ENCODE peak calls at places on chromosome 21, in ten cellular contexts. One of them, this sample, is unnamed.

GRCh38 chr21:33916200-33916567 is 580 bp upstream of the ATP5PO start:
- DNase-seq in amniotic stem cell: no peak
- DNase-seq in endothelial cell: no peak
- DNase-seq in AG09319: no peak
- DNase-seq in HFFc6: no peak
- DNase-seq in activated CD8-positive, alpha-beta memory T cell treated with anti-CD3 and anti-CD28 coated beads for 48 hours: no peak
- DNase-seq in amygdala: no peak
- DNase-seq in NCI-H510A treated with DMSO at 0.1 percent for 48 hours: peak
- DNase-seq in EH: no peak
- DNase-seq in T-cell: no peak
- DNase-seq in this sample: no peak

GRCh38 chr21:25772680-25773079 is 37.9 kb downstream of the GABPA start:
- DNase-seq in HFFc6: no peak
- DNase-seq in AG09319: no peak
- DNase-seq in EH: peak
- DNase-seq in T-cell: no peak
- DNase-seq in amniotic stem cell: no peak
- DNase-seq in activated CD8-positive, alpha-beta memory T cell treated with anti-CD3 and anti-CD28 coated beads for 48 hours: no peak
- DNase-seq in amygdala: no peak
- DNase-seq in NCI-H510A treated with DMSO at 0.1 percent for 48 hours: no peak
- DNase-seq in endothelial cell: no peak
- DNase-seq in this sample: no peak

GRCh38 chr21:18153063-18153462 is 91.6 kb upstream of the CHODL start:
- DNase-seq in NCI-H510A treated with DMSO at 0.1 percent for 48 hours: no peak
- DNase-seq in endothelial cell: no peak
- DNase-seq in T-cell: no peak
- DNase-seq in amniotic stem cell: no peak
- DNase-seq in HFFc6: no peak
- DNase-seq in activated CD8-positive, alpha-beta memory T cell treated with anti-CD3 and anti-CD28 coated beads for 48 hours: no peak
- DNase-seq in amygdala: no peak
- DNase-seq in EH: no peak
- DNase-seq in AG09319: no peak
- DNase-seq in this sample: no peak

GRCh38 chr21:43196789-43197188 is 28.0 kb downstream of the CRYAA start:
- DNase-seq in AG09319: no peak
- DNase-seq in EH: no peak
- DNase-seq in HFFc6: no peak
- DNase-seq in activated CD8-positive, alpha-beta memory T cell treated with anti-CD3 and anti-CD28 coated beads for 48 hours: no peak
- DNase-seq in endothelial cell: no peak
- DNase-seq in amniotic stem cell: no peak
- DNase-seq in T-cell: no peak
- DNase-seq in amygdala: no peak
- DNase-seq in NCI-H510A treated with DMSO at 0.1 percent for 48 hours: no peak
- DNase-seq in this sample: peak

GRCh38 chr21:45302082-45303061 is 14.7 kb upstream of the POFUT2 start:
- DNase-seq in amygdala: no peak
- DNase-seq in AG09319: no peak
- DNase-seq in HFFc6: no peak
- DNase-seq in T-cell: peak
- DNase-seq in EH: no peak
- DNase-seq in NCI-H510A treated with DMSO at 0.1 percent for 48 hours: no peak
- DNase-seq in activated CD8-positive, alpha-beta memory T cell treated with anti-CD3 and anti-CD28 coated beads for 48 hours: no peak
- DNase-seq in endothelial cell: no peak
- DNase-seq in amniotic stem cell: no peak
- DNase-seq in this sample: peak

GRCh38 chr21:26469789-26470188 is 103.3 kb downstream of the CYYR1 start:
- DNase-seq in HFFc6: peak
- DNase-seq in amniotic stem cell: peak
- DNase-seq in NCI-H510A treated with DMSO at 0.1 percent for 48 hours: no peak
- DNase-seq in endothelial cell: no peak
- DNase-seq in amygdala: no peak
- DNase-seq in AG09319: peak
- DNase-seq in T-cell: no peak
- DNase-seq in EH: peak
- DNase-seq in activated CD8-positive, alpha-beta memory T cell treated with anti-CD3 and anti-CD28 coated beads for 48 hours: no peak
- DNase-seq in this sample: peak

GRCh38 chr21:46187251-46187650 is 3.0 kb upstream of the SPATC1L start:
- DNase-seq in activated CD8-positive, alpha-beta memory T cell treated with anti-CD3 and anti-CD28 coated beads for 48 hours: no peak
- DNase-seq in amniotic stem cell: no peak
- DNase-seq in T-cell: no peak
- DNase-seq in NCI-H510A treated with DMSO at 0.1 percent for 48 hours: no peak
- DNase-seq in AG09319: no peak
- DNase-seq in amygdala: no peak
- DNase-seq in endothelial cell: no peak
- DNase-seq in EH: no peak
- DNase-seq in HFFc6: no peak
- DNase-seq in this sample: no peak

GRCh38 chr21:44947930-44948331 is 8.1 kb downstream of the SLX9 start:
- DNase-seq in AG09319: no peak
- DNase-seq in EH: no peak
- DNase-seq in NCI-H510A treated with DMSO at 0.1 percent for 48 hours: no peak
- DNase-seq in endothelial cell: no peak
- DNase-seq in HFFc6: no peak
- DNase-seq in activated CD8-positive, alpha-beta memory T cell treated with anti-CD3 and anti-CD28 coated beads for 48 hours: no peak
- DNase-seq in amygdala: no peak
- DNase-seq in amniotic stem cell: no peak
- DNase-seq in T-cell: no peak
- DNase-seq in this sample: no peak

GRCh38 chr21:45253180-45253579 is 34.5 kb downstream of the POFUT2 start:
- DNase-seq in amygdala: no peak
- DNase-seq in NCI-H510A treated with DMSO at 0.1 percent for 48 hours: no peak
- DNase-seq in AG09319: no peak
- DNase-seq in HFFc6: peak
- DNase-seq in endothelial cell: no peak
- DNase-seq in amniotic stem cell: peak
- DNase-seq in EH: peak
- DNase-seq in activated CD8-positive, alpha-beta memory T cell treated with anti-CD3 and anti-CD28 coated beads for 48 hours: no peak
- DNase-seq in T-cell: no peak
- DNase-seq in this sample: no peak

GRCh38 chr21:35206141-35207125 is 157.3 kb upstream of the RUNX1 start:
- DNase-seq in EH: no peak
- DNase-seq in T-cell: no peak
- DNase-seq in amniotic stem cell: no peak
- DNase-seq in amygdala: no peak
- DNase-seq in activated CD8-positive, alpha-beta memory T cell treated with anti-CD3 and anti-CD28 coated beads for 48 hours: no peak
- DNase-seq in AG09319: no peak
- DNase-seq in HFFc6: no peak
- DNase-seq in endothelial cell: no peak
- DNase-seq in NCI-H510A treated with DMSO at 0.1 percent for 48 hours: peak
- DNase-seq in this sample: no peak

GRCh38 chr21:28336299-28336698 is 656.4 kb downstream of the LTN1 start:
- DNase-seq in amniotic stem cell: peak
- DNase-seq in NCI-H510A treated with DMSO at 0.1 percent for 48 hours: no peak
- DNase-seq in HFFc6: peak
- DNase-seq in AG09319: peak
- DNase-seq in T-cell: no peak
- DNase-seq in EH: peak
- DNase-seq in endothelial cell: no peak
- DNase-seq in amygdala: no peak
- DNase-seq in activated CD8-positive, alpha-beta memory T cell treated with anti-CD3 and anti-CD28 coated beads for 48 hours: no peak
- DNase-seq in this sample: no peak

GRCh38 chr21:30480145-30480544 is at the start of gene KRTAP19-1:
- DNase-seq in HFFc6: no peak
- DNase-seq in activated CD8-positive, alpha-beta memory T cell treated with anti-CD3 and anti-CD28 coated beads for 48 hours: no peak
- DNase-seq in AG09319: no peak
- DNase-seq in NCI-H510A treated with DMSO at 0.1 percent for 48 hours: no peak
- DNase-seq in endothelial cell: no peak
- DNase-seq in amygdala: no peak
- DNase-seq in T-cell: no peak
- DNase-seq in EH: no peak
- DNase-seq in amniotic stem cell: no peak
- DNase-seq in this sample: no peak

GRCh38 chr21:42149656-42150457 is 69.1 kb upstream of the ABCG1 start:
- DNase-seq in amniotic stem cell: no peak
- DNase-seq in activated CD8-positive, alpha-beta memory T cell treated with anti-CD3 and anti-CD28 coated beads for 48 hours: no peak
- DNase-seq in EH: no peak
- DNase-seq in AG09319: no peak
- DNase-seq in amygdala: no peak
- DNase-seq in HFFc6: no peak
- DNase-seq in T-cell: no peak
- DNase-seq in NCI-H510A treated with DMSO at 0.1 percent for 48 hours: no peak
- DNase-seq in endothelial cell: no peak
- DNase-seq in this sample: no peak

GRCh38 chr21:45747802-45748445 is 104.4 kb downstream of the PCBP3 start:
- DNase-seq in EH: peak
- DNase-seq in amniotic stem cell: peak
- DNase-seq in activated CD8-positive, alpha-beta memory T cell treated with anti-CD3 and anti-CD28 coated beads for 48 hours: no peak
- DNase-seq in HFFc6: peak
- DNase-seq in AG09319: peak
- DNase-seq in amygdala: peak
- DNase-seq in endothelial cell: no peak
- DNase-seq in NCI-H510A treated with DMSO at 0.1 percent for 48 hours: peak
- DNase-seq in T-cell: no peak
- DNase-seq in this sample: no peak

GRCh38 chr21:25929859-25930520 is 195.2 kb downstream of the GABPA start:
- DNase-seq in amniotic stem cell: no peak
- DNase-seq in HFFc6: peak
- DNase-seq in NCI-H510A treated with DMSO at 0.1 percent for 48 hours: no peak
- DNase-seq in amygdala: no peak
- DNase-seq in EH: peak
- DNase-seq in endothelial cell: no peak
- DNase-seq in activated CD8-positive, alpha-beta memory T cell treated with anti-CD3 and anti-CD28 coated beads for 48 hours: no peak
- DNase-seq in T-cell: no peak
- DNase-seq in AG09319: no peak
- DNase-seq in this sample: no peak

GRCh38 chr21:45322960-45323461 is 35.3 kb upstream of the POFUT2 start:
- DNase-seq in AG09319: no peak
- DNase-seq in EH: peak
- DNase-seq in T-cell: no peak
- DNase-seq in amygdala: no peak
- DNase-seq in HFFc6: no peak
- DNase-seq in endothelial cell: no peak
- DNase-seq in activated CD8-positive, alpha-beta memory T cell treated with anti-CD3 and anti-CD28 coated beads for 48 hours: no peak
- DNase-seq in amniotic stem cell: no peak
- DNase-seq in NCI-H510A treated with DMSO at 0.1 percent for 48 hours: no peak
- DNase-seq in this sample: no peak

GRCh38 chr21:29217818-29218252 is 80.9 kb upstream of the BACH1 start:
- DNase-seq in NCI-H510A treated with DMSO at 0.1 percent for 48 hours: peak
- DNase-seq in amniotic stem cell: peak
- DNase-seq in T-cell: no peak
- DNase-seq in EH: peak
- DNase-seq in amygdala: no peak
- DNase-seq in activated CD8-positive, alpha-beta memory T cell treated with anti-CD3 and anti-CD28 coated beads for 48 hours: no peak
- DNase-seq in HFFc6: peak
- DNase-seq in AG09319: peak
- DNase-seq in endothelial cell: no peak
- DNase-seq in this sample: no peak

GRCh38 chr21:27734146-27734545 is 767.3 kb upstream of the ADAMTS5 start:
- DNase-seq in NCI-H510A treated with DMSO at 0.1 percent for 48 hours: no peak
- DNase-seq in HFFc6: peak
- DNase-seq in AG09319: peak
- DNase-seq in amniotic stem cell: no peak
- DNase-seq in EH: peak
- DNase-seq in endothelial cell: no peak
- DNase-seq in T-cell: no peak
- DNase-seq in amygdala: no peak
- DNase-seq in activated CD8-positive, alpha-beta memory T cell treated with anti-CD3 and anti-CD28 coated beads for 48 hours: no peak
- DNase-seq in this sample: no peak

GRCh38 chr21:33135925-33136324 is 66.0 kb downstream of the OLIG1 start:
- DNase-seq in amniotic stem cell: no peak
- DNase-seq in T-cell: no peak
- DNase-seq in HFFc6: no peak
- DNase-seq in AG09319: no peak
- DNase-seq in amygdala: no peak
- DNase-seq in activated CD8-positive, alpha-beta memory T cell treated with anti-CD3 and anti-CD28 coated beads for 48 hours: no peak
- DNase-seq in EH: no peak
- DNase-seq in endothelial cell: no peak
- DNase-seq in NCI-H510A treated with DMSO at 0.1 percent for 48 hours: peak
- DNase-seq in this sample: no peak